ENCODE peak calls at places on chromosomes 7 and 10, in nine cellular contexts. One of them, this sample, is unnamed.

GRCh38 chr7:103447073-103447960 is 1.3 kb upstream of the SLC26A5 start:
- DNase-seq in cardiac fibroblast: peak; percentile 58
- DNase-seq in RWPE1: peak; percentile 69
- DNase-seq in omental fat pad: no peak
- DNase-seq in stimulated activated CD4-positive, alpha-beta T cell treated with anti-CD3 and anti-CD28 coated beads, Interleukin-15, amount 100 ng/mL, for 24 hours: peak; percentile 65
- DNase-seq in central memory CD4-positive, alpha-beta T cell: no peak
- DNase-seq in BJ: no peak
- DNase-seq in H7: peak; percentile 82
- DNase-seq in activated naive CD4-positive, alpha-beta T cell: no peak
- DNase-seq in this sample: peak; percentile 44

GRCh38 chr7:27174077-27175004 is at the start of gene HOXA10:
- DNase-seq in cardiac fibroblast: no peak
- DNase-seq in RWPE1: no peak
- DNase-seq in omental fat pad: peak; percentile 14
- DNase-seq in stimulated activated CD4-positive, alpha-beta T cell treated with anti-CD3 and anti-CD28 coated beads, Interleukin-15, amount 100 ng/mL, for 24 hours: peak; percentile 9
- DNase-seq in central memory CD4-positive, alpha-beta T cell: no peak
- DNase-seq in BJ: peak; percentile 43
- DNase-seq in H7: peak; percentile 81
- DNase-seq in activated naive CD4-positive, alpha-beta T cell: no peak
- DNase-seq in this sample: no peak

GRCh38 chr7:32161708-32162107 is 91.5 kb upstream of the PDE1C start:
- DNase-seq in cardiac fibroblast: peak; percentile 83
- DNase-seq in RWPE1: no peak
- DNase-seq in omental fat pad: no peak
- DNase-seq in stimulated activated CD4-positive, alpha-beta T cell treated with anti-CD3 and anti-CD28 coated beads, Interleukin-15, amount 100 ng/mL, for 24 hours: no peak
- DNase-seq in central memory CD4-positive, alpha-beta T cell: no peak
- DNase-seq in BJ: peak; percentile 77
- DNase-seq in H7: no peak
- DNase-seq in activated naive CD4-positive, alpha-beta T cell: no peak
- DNase-seq in this sample: no peak

GRCh38 chr10:131683941-131684340 is 216.9 kb upstream of the PPP2R2D start:
- DNase-seq in cardiac fibroblast: no peak
- DNase-seq in RWPE1: no peak
- DNase-seq in omental fat pad: no peak
- DNase-seq in stimulated activated CD4-positive, alpha-beta T cell treated with anti-CD3 and anti-CD28 coated beads, Interleukin-15, amount 100 ng/mL, for 24 hours: no peak
- DNase-seq in central memory CD4-positive, alpha-beta T cell: no peak
- DNase-seq in BJ: no peak
- DNase-seq in H7: no peak
- DNase-seq in activated naive CD4-positive, alpha-beta T cell: no peak
- DNase-seq in this sample: no peak

GRCh38 chr7:102318482-102318971 is 31.9 kb downstream of the SH2B2 start:
- DNase-seq in cardiac fibroblast: peak; percentile 32
- DNase-seq in RWPE1: peak; percentile 72
- DNase-seq in omental fat pad: no peak
- DNase-seq in stimulated activated CD4-positive, alpha-beta T cell treated with anti-CD3 and anti-CD28 coated beads, Interleukin-15, amount 100 ng/mL, for 24 hours: no peak
- DNase-seq in central memory CD4-positive, alpha-beta T cell: no peak
- DNase-seq in BJ: no peak
- DNase-seq in H7: peak; percentile 61
- DNase-seq in activated naive CD4-positive, alpha-beta T cell: no peak
- DNase-seq in this sample: no peak

GRCh38 chr10:34078798-34079470 is 736.2 kb downstream of the PARD3 start:
- DNase-seq in cardiac fibroblast: peak; percentile 95
- DNase-seq in RWPE1: no peak
- DNase-seq in omental fat pad: no peak
- DNase-seq in stimulated activated CD4-positive, alpha-beta T cell treated with anti-CD3 and anti-CD28 coated beads, Interleukin-15, amount 100 ng/mL, for 24 hours: no peak
- DNase-seq in central memory CD4-positive, alpha-beta T cell: no peak
- DNase-seq in BJ: no peak
- DNase-seq in H7: no peak
- DNase-seq in activated naive CD4-positive, alpha-beta T cell: no peak
- DNase-seq in this sample: no peak

GRCh38 chr10:129756912-129757861 is 206.9 kb downstream of the EBF3 start:
- DNase-seq in cardiac fibroblast: peak; percentile 37
- DNase-seq in RWPE1: no peak
- DNase-seq in omental fat pad: no peak
- DNase-seq in stimulated activated CD4-positive, alpha-beta T cell treated with anti-CD3 and anti-CD28 coated beads, Interleukin-15, amount 100 ng/mL, for 24 hours: no peak
- DNase-seq in central memory CD4-positive, alpha-beta T cell: no peak
- DNase-seq in BJ: no peak
- DNase-seq in H7: no peak
- DNase-seq in activated naive CD4-positive, alpha-beta T cell: no peak
- DNase-seq in this sample: no peak

GRCh38 chr10:99312501-99312900 is 16.7 kb upstream of the CNNM1 start:
- DNase-seq in cardiac fibroblast: no peak
- DNase-seq in RWPE1: no peak
- DNase-seq in omental fat pad: no peak
- DNase-seq in stimulated activated CD4-positive, alpha-beta T cell treated with anti-CD3 and anti-CD28 coated beads, Interleukin-15, amount 100 ng/mL, for 24 hours: no peak
- DNase-seq in central memory CD4-positive, alpha-beta T cell: no peak
- DNase-seq in BJ: no peak
- DNase-seq in H7: no peak
- DNase-seq in activated naive CD4-positive, alpha-beta T cell: no peak
- DNase-seq in this sample: no peak

GRCh38 chr10:113958631-113959382 is 84.9 kb upstream of the ADRB1 start:
- DNase-seq in cardiac fibroblast: peak; percentile 90
- DNase-seq in RWPE1: peak; percentile 90
- DNase-seq in omental fat pad: no peak
- DNase-seq in stimulated activated CD4-positive, alpha-beta T cell treated with anti-CD3 and anti-CD28 coated beads, Interleukin-15, amount 100 ng/mL, for 24 hours: peak; percentile 47
- DNase-seq in central memory CD4-positive, alpha-beta T cell: no peak
- DNase-seq in BJ: peak; percentile 80
- DNase-seq in H7: no peak
- DNase-seq in activated naive CD4-positive, alpha-beta T cell: no peak
- DNase-seq in this sample: no peak

GRCh38 chr7:40175725-40176510 is 41.1 kb downstream of the SUGCT start:
- DNase-seq in cardiac fibroblast: no peak
- DNase-seq in RWPE1: no peak
- DNase-seq in omental fat pad: no peak
- DNase-seq in stimulated activated CD4-positive, alpha-beta T cell treated with anti-CD3 and anti-CD28 coated beads, Interleukin-15, amount 100 ng/mL, for 24 hours: no peak
- DNase-seq in central memory CD4-positive, alpha-beta T cell: no peak
- DNase-seq in BJ: peak; percentile 18
- DNase-seq in H7: no peak
- DNase-seq in activated naive CD4-positive, alpha-beta T cell: no peak
- DNase-seq in this sample: no peak

GRCh38 chr7:66964391-66964790 is 31.0 kb downstream of the SBDS start:
- DNase-seq in cardiac fibroblast: peak; percentile 80
- DNase-seq in RWPE1: no peak
- DNase-seq in omental fat pad: no peak
- DNase-seq in stimulated activated CD4-positive, alpha-beta T cell treated with anti-CD3 and anti-CD28 coated beads, Interleukin-15, amount 100 ng/mL, for 24 hours: no peak
- DNase-seq in central memory CD4-positive, alpha-beta T cell: no peak
- DNase-seq in BJ: peak; percentile 67
- DNase-seq in H7: no peak
- DNase-seq in activated naive CD4-positive, alpha-beta T cell: no peak
- DNase-seq in this sample: no peak

GRCh38 chr10:108544500-108545120 is 1378.7 kb downstream of the XPNPEP1 start:
- DNase-seq in cardiac fibroblast: peak; percentile 65
- DNase-seq in RWPE1: peak; percentile 15
- DNase-seq in omental fat pad: peak; percentile 36
- DNase-seq in stimulated activated CD4-positive, alpha-beta T cell treated with anti-CD3 and anti-CD28 coated beads, Interleukin-15, amount 100 ng/mL, for 24 hours: peak; percentile 52
- DNase-seq in central memory CD4-positive, alpha-beta T cell: no peak
- DNase-seq in BJ: no peak
- DNase-seq in H7: peak; percentile 21
- DNase-seq in activated naive CD4-positive, alpha-beta T cell: no peak
- DNase-seq in this sample: no peak

GRCh38 chr10:124701435-124701834 is 42.7 kb downstream of the FAM53B start:
- DNase-seq in cardiac fibroblast: peak; percentile 95
- DNase-seq in RWPE1: no peak
- DNase-seq in omental fat pad: peak; percentile 41
- DNase-seq in stimulated activated CD4-positive, alpha-beta T cell treated with anti-CD3 and anti-CD28 coated beads, Interleukin-15, amount 100 ng/mL, for 24 hours: no peak
- DNase-seq in central memory CD4-positive, alpha-beta T cell: no peak
- DNase-seq in BJ: no peak
- DNase-seq in H7: no peak
- DNase-seq in activated naive CD4-positive, alpha-beta T cell: no peak
- DNase-seq in this sample: no peak

GRCh38 chr10:102453502-102453901 is 2.2 kb upstream of the C10orf95 start:
- DNase-seq in cardiac fibroblast: no peak
- DNase-seq in RWPE1: no peak
- DNase-seq in omental fat pad: no peak
- DNase-seq in stimulated activated CD4-positive, alpha-beta T cell treated with anti-CD3 and anti-CD28 coated beads, Interleukin-15, amount 100 ng/mL, for 24 hours: no peak
- DNase-seq in central memory CD4-positive, alpha-beta T cell: no peak
- DNase-seq in BJ: no peak
- DNase-seq in H7: no peak
- DNase-seq in activated naive CD4-positive, alpha-beta T cell: no peak
- DNase-seq in this sample: no peak

GRCh38 chr7:31646969-31647368 is 40.0 kb upstream of the PPP1R17 start:
- DNase-seq in cardiac fibroblast: no peak
- DNase-seq in RWPE1: no peak
- DNase-seq in omental fat pad: no peak
- DNase-seq in stimulated activated CD4-positive, alpha-beta T cell treated with anti-CD3 and anti-CD28 coated beads, Interleukin-15, amount 100 ng/mL, for 24 hours: no peak
- DNase-seq in central memory CD4-positive, alpha-beta T cell: no peak
- DNase-seq in BJ: no peak
- DNase-seq in H7: no peak
- DNase-seq in activated naive CD4-positive, alpha-beta T cell: no peak
- DNase-seq in this sample: no peak

GRCh38 chr7:55086413-55087201 is 67.8 kb downstream of the EGFR start:
- DNase-seq in cardiac fibroblast: peak; percentile 85
- DNase-seq in RWPE1: no peak
- DNase-seq in omental fat pad: no peak
- DNase-seq in stimulated activated CD4-positive, alpha-beta T cell treated with anti-CD3 and anti-CD28 coated beads, Interleukin-15, amount 100 ng/mL, for 24 hours: peak; percentile 30
- DNase-seq in central memory CD4-positive, alpha-beta T cell: no peak
- DNase-seq in BJ: no peak
- DNase-seq in H7: no peak
- DNase-seq in activated naive CD4-positive, alpha-beta T cell: no peak
- DNase-seq in this sample: no peak

GRCh38 chr10:92354587-92354986 is 63.6 kb downstream of the MARCHF5 start:
- DNase-seq in cardiac fibroblast: no peak
- DNase-seq in RWPE1: no peak
- DNase-seq in omental fat pad: no peak
- DNase-seq in stimulated activated CD4-positive, alpha-beta T cell treated with anti-CD3 and anti-CD28 coated beads, Interleukin-15, amount 100 ng/mL, for 24 hours: no peak
- DNase-seq in central memory CD4-positive, alpha-beta T cell: no peak
- DNase-seq in BJ: no peak
- DNase-seq in H7: peak; percentile 36
- DNase-seq in activated naive CD4-positive, alpha-beta T cell: no peak
- DNase-seq in this sample: no peak

GRCh38 chr7:66542528-66543373 is 85.9 kb upstream of the KCTD7 start:
- DNase-seq in cardiac fibroblast: peak; percentile 41
- DNase-seq in RWPE1: no peak
- DNase-seq in omental fat pad: no peak
- DNase-seq in stimulated activated CD4-positive, alpha-beta T cell treated with anti-CD3 and anti-CD28 coated beads, Interleukin-15, amount 100 ng/mL, for 24 hours: no peak
- DNase-seq in central memory CD4-positive, alpha-beta T cell: no peak
- DNase-seq in BJ: no peak
- DNase-seq in H7: no peak
- DNase-seq in activated naive CD4-positive, alpha-beta T cell: no peak
- DNase-seq in this sample: no peak

This sample was measured in CD4-positive, CD25-positive, alpha-beta regulatory T cell.